ENCODE peak calls at places on chromosomes 7 and 10, in six cellular contexts. N is CD8-positive, alpha-beta T cell; Z is tibial nerve; E is right atrium auricular region; J is HL-60; W is psoas muscle. S is an unnamed sample. For H3K27me3, the result is how much of the 10 kb centered on the place peaks cover.

GRCh38 chr10:14089556-14090297 is 241.0 kb downstream of the FRMD4A start:
- DNase-seq in E (no peak), N (no peak), Z (no peak), J (no peak), W (no peak), S (no peak)

GRCh38 chr7:81415181-81415580 is 354.7 kb downstream of the HGF start:
- DNase-seq in W (no peak), E (no peak), N (no peak), J (no peak), Z (no peak), S (no peak)

GRCh38 chr7:55415173-55415778 is 50.1 kb downstream of the LANCL2 start:
- DNase-seq in N (peak), W (peak), E (peak), J (peak), Z (peak), S (peak)

GRCh38 chr7:18198868-18199267 is 171.2 kb upstream of the PRPS1L1 start:
- DNase-seq in E (no peak), Z (no peak), W (no peak), J (no peak), N (no peak), S (no peak)

GRCh38 chr10:18044976-18045720 is 93.4 kb downstream of the SLC39A12 start:
- DNase-seq in Z (no peak), E (no peak), W (no peak), J (no peak), N (no peak), S (no peak)

GRCh38 chr10:131859341-131860020 is 41.3 kb upstream of the PPP2R2D start:
- DNase-seq in N (no peak), J (no peak), Z (no peak), W (no peak), E (no peak), S (no peak)

GRCh38 chr7:127582361-127582760 is 3.0 kb downstream of the GCC1 start:
- DNase-seq in N (no peak), J (no peak), E (no peak), W (peak), Z (no peak), S (no peak)

GRCh38 chr7:29340691-29341090 is 146.1 kb downstream of the CHN2 start:
- DNase-seq in N (no peak), J (no peak), W (no peak), E (no peak), Z (no peak), S (no peak)

GRCh38 chr7:46146454-46147255 is 225.6 kb upstream of the IGFBP3 start:
- DNase-seq in Z (no peak), E (no peak), W (no peak), N (no peak), J (no peak), S (no peak)

GRCh38 chr7:155209920-155210319 is 87.8 kb upstream of the INSIG1 start:
- DNase-seq in E (no peak), N (no peak), Z (no peak), W (no peak), J (no peak), S (no peak)

GRCh38 chr10:131870411-131870810 is 30.4 kb upstream of the PPP2R2D start:
- DNase-seq in Z (no peak), J (no peak), W (no peak), E (no peak), N (no peak), S (no peak)

GRCh38 chr10:65861249-65861648 is 1064.6 kb upstream of the LRRTM3 start:
- DNase-seq in N (no peak), E (no peak), Z (no peak), W (no peak), J (no peak), S (no peak)

GRCh38 chr7:13279854-13280435 is 592.5 kb downstream of the ARL4A start:
- DNase-seq in J (no peak), Z (no peak), W (no peak), N (no peak), E (no peak), S (no peak)

GRCh38 chr10:120436431-120437142 is 20.4 kb upstream of the PLPP4 start:
- DNase-seq in E (no peak), W (no peak), J (no peak), N (no peak), Z (no peak), S (no peak)

GRCh38 chr7:2209146-2209960 is 23.4 kb downstream of the MAD1L1 start:
- DNase-seq in N (peak), E (peak), W (peak), J (peak), Z (peak), S (peak)

GRCh38 chr10:1035201-1035600 is 9.5 kb upstream of the IDI2 start:
- DNase-seq in N (no peak), W (peak), J (no peak), Z (no peak), E (no peak), S (no peak)

GRCh38 chr7:2723138-2723850 is 35.3 kb downstream of the AMZ1 start:
- DNase-seq in E (no peak), W (peak), J (no peak), Z (no peak), N (no peak), S (no peak)

DNA sequence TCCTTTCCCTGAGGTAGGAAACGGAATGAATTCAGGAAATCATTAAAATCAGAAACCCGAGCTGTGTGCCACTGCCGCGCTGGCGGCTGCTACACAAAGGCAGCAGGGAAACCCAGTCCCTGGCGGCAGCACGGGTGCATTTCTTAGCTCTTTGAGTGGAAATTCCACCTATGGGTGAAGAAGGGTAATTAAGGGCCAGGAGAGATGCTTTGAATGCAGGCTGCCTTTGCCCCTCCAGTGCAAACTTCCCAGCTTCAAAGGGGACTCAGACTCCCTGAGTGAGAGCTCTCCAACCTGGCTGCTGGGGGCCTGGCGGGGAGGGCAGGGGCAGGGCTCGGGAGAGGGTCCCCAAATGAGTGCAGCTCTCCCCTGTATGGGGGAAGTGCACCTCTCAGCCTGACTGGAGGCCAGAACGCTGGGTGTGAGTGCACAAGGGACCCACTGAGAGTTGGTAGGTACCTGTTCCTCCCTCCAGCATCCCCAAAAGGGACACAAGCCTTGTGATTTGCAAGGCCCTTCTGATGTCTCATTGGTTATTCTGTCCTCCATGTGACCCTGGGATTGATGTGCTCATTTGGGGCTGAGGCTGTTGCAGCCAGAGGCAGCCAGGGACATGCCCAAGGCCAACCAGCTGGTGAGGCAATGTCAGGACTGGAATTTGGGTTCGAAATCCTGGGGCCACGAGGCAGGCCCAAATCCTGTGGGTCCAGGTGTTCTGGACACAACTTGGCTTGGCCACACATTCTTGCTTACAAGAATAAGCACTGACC is 16.3 kb upstream of the ZMIZ1 start:
- DNase-seq in W (peak), E (no peak), N (no peak), Z (no peak), J (no peak), S (no peak)
- TF ChIP-seq CTCF in W (no peak), E (no peak), N (peak), Z (no peak), J (peak), S (peak)

GRCh38 chr10:103802081-103802480 is 53.3 kb downstream of the SH3PXD2A start:
- DNase-seq in N (no peak), E (no peak), Z (no peak), J (no peak), W (no peak), S (no peak)
- H3K27ac ChIP-seq in N (no peak), E (no peak), Z (peak), J (no peak), W (no peak), S (no peak)

GRCh38 chr7:152435384-152436278 is at the start of gene KMT2C:
- DNase-seq in J (peak), Z (peak), E (no peak), N (peak), W (peak), S (peak)
- H3K27me3 ChIP-seq in J (under half), Z (under half), E (under half), N (under half), W (under half), S (under half)

DNA sequence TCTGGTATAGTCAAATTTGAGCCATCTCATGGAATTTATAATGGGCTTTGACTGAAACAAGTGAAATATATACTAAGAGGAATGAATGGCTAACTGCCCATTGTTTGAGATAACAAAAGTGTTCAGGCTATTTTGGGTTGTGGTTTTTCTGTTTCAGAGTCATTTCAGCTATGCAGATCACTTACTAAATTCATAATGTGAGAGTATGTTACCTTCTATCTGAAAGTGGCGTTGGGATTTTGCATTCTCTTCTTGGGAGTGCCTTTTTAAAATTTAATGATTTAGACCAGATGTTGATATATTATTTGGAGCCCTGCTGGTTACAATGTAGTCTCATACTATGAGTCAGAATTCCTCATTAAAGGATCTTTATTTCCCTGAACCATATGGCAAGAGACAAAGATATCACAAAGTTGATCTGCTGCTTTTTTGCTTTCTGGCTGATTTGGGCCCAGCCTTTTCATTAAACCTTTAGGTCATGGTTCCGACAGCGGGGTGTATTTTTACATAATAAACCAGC is 10.4 kb downstream of the VCL start:
- DNase-seq in Z (no peak), E (no peak), N (no peak), J (no peak), W (no peak), S (no peak)
- TF ChIP-seq CTCF in Z (no peak), E (no peak), N (no peak), J (no peak), W (no peak), S (no peak)

DNA sequence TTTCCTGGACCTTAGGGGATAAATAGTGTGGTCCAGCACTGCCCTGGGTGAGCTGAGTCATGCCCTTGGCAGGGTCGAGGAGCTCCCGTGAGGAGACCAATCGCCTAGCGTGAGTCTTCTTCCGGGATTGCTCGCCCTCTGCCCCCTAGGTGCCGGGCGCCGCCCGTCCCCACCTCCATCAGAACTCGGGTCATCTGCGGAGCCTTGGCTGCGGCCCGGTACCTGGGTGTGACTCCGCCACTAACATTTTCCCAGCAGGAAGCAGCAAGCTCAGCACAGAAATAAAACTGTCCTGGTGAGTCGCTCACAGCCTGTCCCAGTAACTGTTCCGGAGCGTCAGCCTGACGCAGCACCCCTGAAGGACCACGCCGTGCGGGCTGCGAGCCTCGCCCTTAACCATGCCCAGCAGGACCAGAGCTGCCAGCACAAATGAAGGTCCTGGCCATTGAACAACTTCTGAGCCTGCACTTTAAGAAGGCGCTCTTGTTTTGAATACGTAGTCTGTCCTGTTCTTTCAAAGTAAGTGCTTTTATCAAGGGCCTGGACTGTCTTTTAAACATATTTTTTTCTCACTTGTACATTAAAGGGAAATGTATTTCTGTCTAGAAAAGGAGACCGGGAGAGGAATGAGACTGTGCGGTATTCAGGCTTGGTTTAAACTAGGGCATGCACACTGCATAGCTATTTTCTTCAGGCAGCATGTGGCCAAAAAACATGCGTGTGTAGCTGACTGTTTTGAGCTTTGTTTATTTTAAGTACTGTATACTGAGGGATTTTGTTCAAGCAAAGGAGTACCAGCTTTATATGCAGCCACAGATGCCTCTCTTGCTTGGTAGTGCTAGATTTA is 136.7 kb downstream of the HECW1 start:
- DNase-seq in W (peak), N (no peak), Z (no peak), J (no peak), E (no peak), S (no peak)
- H3K27ac ChIP-seq in W (no peak), N (no peak), Z (peak), J (no peak), E (no peak), S (no peak)

GRCh38 chr10:117546020-117546629 is 3.6 kb downstream of the EMX2 start:
- DNase-seq in N (no peak), E (no peak), J (no peak), Z (no peak), W (no peak), S (no peak)

GRCh38 chr10:117545141-117546019 is 2.8 kb downstream of the EMX2 start:
- DNase-seq in W (no peak), N (no peak), E (no peak), Z (no peak), J (no peak), S (no peak)

GRCh38 chr10:117543245-117543998 is 876 bp downstream of the EMX2 start:
- DNase-seq in N (no peak), Z (no peak), E (no peak), W (no peak), J (no peak), S (no peak)

GRCh38 chr10:117543999-117544728 is 1.6 kb downstream of the EMX2 start:
- DNase-seq in Z (no peak), J (no peak), W (no peak), E (no peak), N (no peak), S (no peak)

DNA sequence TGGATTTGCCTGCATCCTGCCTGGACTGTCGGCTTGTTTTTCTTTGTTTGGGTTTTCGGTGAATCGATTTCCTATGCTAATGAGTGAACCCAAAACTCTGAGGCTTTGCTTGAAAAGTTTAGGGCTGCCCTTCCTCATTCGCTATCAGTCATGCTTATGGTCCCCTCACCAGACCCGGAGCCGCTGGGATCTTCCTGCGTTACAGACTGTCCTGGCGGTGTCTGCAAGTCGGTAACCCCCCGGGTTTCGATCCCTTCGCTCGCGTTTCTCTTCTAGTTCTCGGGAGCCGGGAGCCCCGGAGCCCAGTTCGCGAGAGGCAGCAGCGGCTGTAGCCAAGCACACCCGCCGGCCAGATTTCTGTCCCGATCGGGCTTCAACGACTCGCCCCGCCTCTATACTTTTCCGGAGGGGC is 2.2 kb downstream of the EMX2 start:
- DNase-seq in E (no peak), Z (no peak), N (no peak), W (no peak), J (no peak), S (no peak)
- H3K27me3 ChIP-seq in E (half or more), Z (half or more), N (under half), W (half or more), J (half or more), S (half or more)

GRCh38 chr7:143892527-143893300 is 9.3 kb downstream of the TCAF1 start:
- DNase-seq in J (peak), E (no peak), N (no peak), W (no peak), Z (no peak), S (no peak)
- TF ChIP-seq CTCF in J (peak), E (no peak), N (no peak), W (no peak), Z (no peak), S (peak)

DNA sequence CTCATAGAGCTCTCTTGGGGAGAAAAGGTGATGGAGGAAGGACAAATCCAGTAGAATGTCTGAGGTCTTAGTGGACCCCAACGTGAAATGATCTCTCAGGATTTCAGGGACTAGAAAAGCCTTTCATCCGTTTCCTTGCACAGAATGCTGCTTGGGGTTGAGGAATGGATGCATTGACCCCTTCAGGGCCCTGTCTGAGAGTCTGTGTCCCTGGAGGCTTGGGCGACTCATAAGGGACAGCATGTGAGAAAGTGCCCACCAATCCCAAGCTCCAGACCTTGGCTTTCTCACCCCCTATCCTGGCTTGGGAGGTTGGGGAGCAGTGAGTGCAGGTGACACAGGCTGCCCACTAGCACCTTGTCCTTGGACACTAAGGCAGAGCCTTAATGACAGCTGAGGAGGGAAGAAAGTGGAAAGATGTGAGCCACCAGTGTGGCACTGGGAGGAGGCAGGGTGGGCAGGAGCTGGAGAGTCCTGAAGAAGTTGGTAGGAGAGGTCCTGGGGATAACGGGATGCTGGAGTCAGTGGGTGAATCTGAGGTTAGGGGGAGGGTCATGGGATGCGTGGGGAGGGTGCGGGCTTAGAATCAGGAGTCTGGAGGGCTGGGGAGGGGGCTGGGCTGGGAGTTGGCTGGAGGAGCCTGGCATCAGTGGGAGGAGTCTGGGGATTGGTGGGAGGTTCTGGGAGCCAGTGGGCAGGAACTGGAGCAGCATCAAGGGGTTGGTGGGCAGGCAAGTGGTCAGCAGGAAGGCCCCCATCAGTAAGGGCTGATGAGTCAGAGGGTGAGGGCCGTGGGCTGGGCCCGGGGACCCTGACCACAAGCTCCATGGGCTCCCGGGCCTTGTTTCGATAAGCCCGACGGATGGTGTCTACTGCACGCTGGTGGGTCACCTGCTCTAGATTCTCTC is 8.6 kb downstream of the LZTS2 start:
- DNase-seq in E (no peak), N (no peak), W (no peak), J (no peak), Z (no peak), S (no peak)
- H3K27ac ChIP-seq in E (peak), N (no peak), W (no peak), J (no peak), Z (peak), S (no peak)

S was measured in CD4-positive, alpha-beta T cell.